ENCODE peak calls at places on chromosomes 12 and 14, in five cellular contexts. Z, X, F, M and V are unnamed samples.

GRCh38 chr12:28222081-28222700 is 31.9 kb downstream of the CCDC91 start:
- DNase-seq in Z (no peak), X (no peak), F (peak), M (no peak), V (no peak)

GRCh38 chr12:128557231-128557630 is 266.5 kb downstream of the SLC15A4 start:
- DNase-seq in Z (no peak), X (no peak), F (no peak), M (no peak), V (no peak)

GRCh38 chr12:53205747-53206146 is 1.3 kb downstream of the ITGB7 start:
- DNase-seq in Z (no peak), X (no peak), F (no peak), M (peak), V (no peak)

GRCh38 chr12:175250-175649 is 38.7 kb downstream of the SLC6A12 start:
- DNase-seq in Z (no peak), X (no peak), F (no peak), M (no peak), V (peak)

GRCh38 chr12:81095470-81096232 is 17.8 kb downstream of the ACSS3 start:
- DNase-seq in Z (no peak), X (no peak), F (no peak), M (no peak), V (no peak)

GRCh38 chr12:95303476-95303875 is 85.9 kb downstream of the VEZT start:
- DNase-seq in Z (no peak), X (no peak), F (no peak), M (no peak), V (no peak)

GRCh38 chr12:117421987-117422386 is 60.6 kb upstream of the NOS1 start:
- DNase-seq in Z (no peak), X (no peak), F (no peak), M (no peak), V (no peak)

GRCh38 chr12:66190519-66191406 is 1.7 kb downstream of the IRAK3 start:
- DNase-seq in Z (no peak), X (no peak), F (no peak), M (peak), V (no peak)

GRCh38 chr12:24738436-24738835 is 210.5 kb downstream of the BCAT1 start:
- DNase-seq in Z (no peak), X (no peak), F (no peak), M (no peak), V (no peak)

GRCh38 chr14:36021030-36021422 is 155.5 kb downstream of the PTCSC3 start:
- DNase-seq in Z (no peak), X (no peak), F (no peak), M (no peak), V (no peak)

GRCh38 chr14:25053585-25053984 is 3.6 kb upstream of the STXBP6 start:
- DNase-seq in Z (no peak), X (no peak), F (no peak), M (no peak), V (no peak)

GRCh38 chr12:106632797-106633450 is 50.1 kb downstream of the RFX4 start:
- DNase-seq in Z (no peak), X (no peak), F (no peak), M (no peak), V (no peak)

GRCh38 chr12:13661005-13661887 is 320.2 kb downstream of the GRIN2B start:
- DNase-seq in Z (no peak), X (peak), F (no peak), M (peak), V (no peak)

GRCh38 chr14:34257505-34257904 is 204.5 kb downstream of the SPTSSA start:
- DNase-seq in Z (no peak), X (no peak), F (no peak), M (peak), V (no peak)

GRCh38 chr14:41167040-41167439 is 439.6 kb upstream of the LRFN5 start:
- DNase-seq in Z (no peak), X (peak), F (no peak), M (no peak), V (no peak)

GRCh38 chr14:33586806-33587205 is 364.1 kb downstream of the EGLN3 start:
- DNase-seq in Z (no peak), X (no peak), F (no peak), M (no peak), V (no peak)

GRCh38 chr12:59946635-59947034 is 350.8 kb downstream of the SLC16A7 start:
- DNase-seq in Z (no peak), X (no peak), F (no peak), M (no peak), V (no peak)

GRCh38 chr12:57717131-57717530 is 21.4 kb downstream of the AGAP2 start:
- DNase-seq in Z (no peak), X (no peak), F (no peak), M (no peak), V (no peak)

GRCh38 chr14:21087294-21088091 is 11.0 kb downstream of the ZNF219 start:
- DNase-seq in Z (no peak), X (peak), F (peak), M (peak), V (no peak)

GRCh38 chr12:110582286-110583136 is 607 bp downstream of the PPTC7 start:
- DNase-seq in Z (peak), X (peak), F (peak), M (peak), V (peak)

GRCh38 chr14:58817846-58818245 is 180.1 kb downstream of the DACT1 start:
- DNase-seq in Z (no peak), X (no peak), F (no peak), M (peak), V (no peak)

GRCh38 chr12:5377997-5378596 is 53.8 kb upstream of the NTF3 start:
- DNase-seq in Z (no peak), X (no peak), F (no peak), M (no peak), V (no peak)

GRCh38 chr12:58656254-58657009 is 263.9 kb downstream of the LRIG3 start:
- DNase-seq in Z (no peak), X (no peak), F (no peak), M (no peak), V (no peak)

GRCh38 chr12:24374452-24374851 is 425.0 kb upstream of the SOX5 start:
- DNase-seq in Z (no peak), X (no peak), F (no peak), M (no peak), V (no peak)

GRCh38 chr14:55845963-55846851 is 266.2 kb downstream of the KTN1 start:
- DNase-seq in Z (no peak), X (no peak), F (no peak), M (no peak), V (no peak)

GRCh38 chr12:110280784-110281548 is at the start of gene ATP2A2:
- DNase-seq in Z (peak), X (peak), F (peak), M (peak), V (peak)

GRCh38 chr14:20546877-20547276 is 14.0 kb downstream of the RNASE9 start:
- DNase-seq in Z (no peak), X (no peak), F (no peak), M (no peak), V (no peak)

GRCh38 chr14:77307099-77307496 is 13.6 kb downstream of the POMT2 start:
- DNase-seq in Z (no peak), X (no peak), F (no peak), M (peak), V (no peak)

GRCh38 chr12:97309921-97310320 is 152.7 kb upstream of the RMST start:
- DNase-seq in Z (no peak), X (no peak), F (no peak), M (no peak), V (no peak)

GRCh38 chr12:22610148-22610547 is 14.8 kb upstream of the ETNK1 start:
- DNase-seq in Z (no peak), X (no peak), F (no peak), M (no peak), V (no peak)

GRCh38 chr12:12582895-12583303 is 20.2 kb upstream of the DUSP16 start:
- DNase-seq in Z (no peak), X (no peak), F (no peak), M (peak), V (no peak)

GRCh38 chr12:62895351-62895750 is 39.6 kb downstream of the PPM1H start:
- DNase-seq in Z (no peak), X (peak), F (no peak), M (no peak), V (no peak)
- H3K27ac ChIP-seq in Z (no peak), X (no peak), F (no peak), M (no peak), V (no peak)

DNA sequence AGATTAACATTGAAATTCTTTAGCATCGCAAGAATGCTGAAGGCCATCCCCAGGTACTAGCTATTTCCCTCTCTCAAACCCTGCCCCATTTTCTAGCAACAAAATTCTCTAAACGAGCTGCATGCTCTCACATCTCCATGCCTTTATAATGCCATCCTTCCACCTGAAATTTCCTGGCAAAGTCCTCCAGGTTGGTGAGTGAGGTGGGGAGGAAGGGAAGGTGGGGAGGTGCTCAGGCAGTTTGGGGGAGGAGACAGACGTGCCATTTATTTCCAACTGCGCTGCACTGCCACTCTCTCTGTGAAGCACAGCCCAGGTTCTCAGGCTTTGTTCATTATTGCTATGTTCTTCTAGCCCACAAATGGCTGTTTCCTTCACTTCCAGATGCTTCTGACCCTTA is 208.4 kb downstream of the PAWR start:
- DNase-seq in Z (no peak), X (peak), F (no peak), M (no peak), V (no peak)
- H3K27ac ChIP-seq in Z (no peak), X (no peak), F (no peak), M (no peak), V (no peak)

DNA sequence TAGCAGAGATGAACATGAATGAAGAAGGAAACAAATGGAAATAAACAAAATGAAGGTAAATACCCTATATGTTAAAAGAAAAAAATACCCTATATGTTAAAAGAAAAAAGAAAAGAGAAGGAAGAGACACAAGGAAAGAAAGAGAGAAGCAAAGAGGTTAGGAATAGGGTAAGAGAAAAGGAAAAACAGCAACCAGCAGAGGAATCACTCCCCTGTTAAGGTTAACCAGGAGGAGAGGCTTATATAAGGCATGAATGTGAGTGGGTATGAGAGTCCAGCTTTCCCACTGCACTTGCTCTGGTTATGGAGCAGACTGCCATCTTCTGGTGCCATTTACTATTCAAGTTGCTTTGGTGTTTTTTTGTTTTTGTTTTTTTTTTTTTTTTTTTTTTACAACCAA is 3.1 kb downstream of the PPP1R3E start:
- DNase-seq in Z (no peak), X (no peak), F (no peak), M (peak), V (no peak)
- H3K27ac ChIP-seq in Z (peak), X (no peak), F (no peak), M (peak), V (peak)

DNA sequence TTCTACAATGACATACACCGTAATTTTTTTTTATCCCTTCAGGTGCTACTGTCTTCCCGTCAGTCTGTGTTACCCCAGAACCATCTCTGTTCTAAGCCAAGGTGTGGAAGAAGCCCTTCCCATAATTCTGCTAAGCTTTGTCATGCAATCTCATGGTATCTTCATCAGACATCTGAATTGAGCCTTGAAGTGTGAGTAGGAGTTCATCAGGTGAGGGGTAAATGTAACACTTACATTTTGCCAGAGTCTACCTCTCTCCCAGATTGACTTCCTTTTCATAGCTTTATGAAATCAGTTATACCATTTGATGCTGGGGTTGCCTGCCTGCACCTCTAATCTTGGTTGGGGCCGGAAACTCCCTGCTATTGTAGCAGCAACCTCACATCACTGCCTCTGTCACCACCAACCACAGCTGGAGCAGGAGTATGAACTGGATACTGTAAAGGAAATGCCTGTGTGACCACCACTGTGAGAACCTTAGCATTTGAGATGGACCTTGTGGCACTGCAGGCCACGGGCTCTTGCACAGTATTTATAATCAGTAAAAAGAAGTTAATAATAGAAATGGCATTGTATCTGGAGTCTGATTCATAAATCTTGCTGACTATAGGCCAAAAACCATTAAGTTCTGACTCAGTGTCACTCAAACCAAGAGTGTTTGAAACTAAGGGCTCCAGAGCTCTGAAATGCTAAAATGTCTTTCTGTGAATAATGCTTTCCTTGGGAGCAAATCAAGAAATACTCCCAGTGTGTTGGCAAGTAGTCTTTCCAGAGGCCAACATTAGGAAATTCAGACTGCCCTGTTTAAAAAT is 58.6 kb upstream of the STK38L start:
- DNase-seq in Z (no peak), X (no peak), F (no peak), M (peak), V (no peak)
- H3K27ac ChIP-seq in Z (no peak), X (no peak), F (no peak), M (no peak), V (peak)

GRCh38 chr12:50215033-50215432 is 47.9 kb upstream of the CERS5 start:
- DNase-seq in Z (no peak), X (no peak), F (no peak), M (peak), V (no peak)
- H3K27ac ChIP-seq in Z (no peak), X (no peak), F (no peak), M (peak), V (no peak)